ENCODE peak calls at places on chromosomes 11 and 22, in six cellular contexts. One of them, this sample, is unnamed.

GRCh38 chr11:111575748-111576147 is 26.5 kb upstream of the SIK2 start:
- DNase-seq in HepG2: no peak
- DNase-seq in H1: no peak
- DNase-seq in HL-60: no peak
- DNase-seq in SK-N-SH: no peak
- DNase-seq in K562: no peak
- DNase-seq in this sample: no peak

GRCh38 chr22:46004105-46004866 is 27.3 kb upstream of the WNT7B start:
- DNase-seq in HepG2: no peak
- DNase-seq in HL-60: no peak
- DNase-seq in SK-N-SH: no peak
- DNase-seq in H1: no peak
- DNase-seq in K562: no peak
- DNase-seq in this sample: no peak

GRCh38 chr22:40334899-40335298 is 11.4 kb upstream of the ADSL start:
- DNase-seq in HL-60: no peak
- DNase-seq in SK-N-SH: peak; percentile 20
- DNase-seq in H1: no peak
- DNase-seq in HepG2: no peak
- DNase-seq in K562: no peak
- DNase-seq in this sample: no peak

GRCh38 chr22:38841211-38841610 is 2.6 kb downstream of the NPTXR start:
- DNase-seq in SK-N-SH: no peak
- DNase-seq in K562: no peak
- DNase-seq in HL-60: no peak
- DNase-seq in HepG2: no peak
- DNase-seq in H1: no peak
- DNase-seq in this sample: no peak

GRCh38 chr11:19929147-19929546 is 216.5 kb downstream of the NAV2 start:
- DNase-seq in K562: no peak
- DNase-seq in SK-N-SH: no peak
- DNase-seq in H1: no peak
- DNase-seq in HepG2: no peak
- DNase-seq in HL-60: no peak
- DNase-seq in this sample: no peak

GRCh38 chr11:127066426-127067090 is 66.0 kb upstream of the KIRREL3 start:
- DNase-seq in HepG2: no peak
- DNase-seq in K562: no peak
- DNase-seq in SK-N-SH: no peak
- DNase-seq in H1: no peak
- DNase-seq in HL-60: no peak
- DNase-seq in this sample: no peak

GRCh38 chr22:40714514-40714966 is 35.3 kb downstream of the MCHR1 start:
- DNase-seq in HL-60: no peak
- DNase-seq in SK-N-SH: no peak
- DNase-seq in HepG2: peak; percentile 51
- DNase-seq in K562: no peak
- DNase-seq in H1: no peak
- DNase-seq in this sample: no peak

GRCh38 chr11:128764617-128765095 is 70.8 kb downstream of the FLI1 start:
- DNase-seq in SK-N-SH: no peak
- DNase-seq in H1: no peak
- DNase-seq in HL-60: no peak
- DNase-seq in K562: no peak
- DNase-seq in HepG2: no peak
- DNase-seq in this sample: no peak

GRCh38 chr11:116984589-116984988 is 113.6 kb downstream of the SIK3 start:
- DNase-seq in K562: no peak
- DNase-seq in HepG2: no peak
- DNase-seq in HL-60: peak; percentile 77
- DNase-seq in H1: no peak
- DNase-seq in SK-N-SH: no peak
- DNase-seq in this sample: no peak

GRCh38 chr22:37230673-37231405 is 13.2 kb downstream of the RAC2 start:
- DNase-seq in K562: no peak
- DNase-seq in HepG2: no peak
- DNase-seq in H1: no peak
- DNase-seq in SK-N-SH: no peak
- DNase-seq in HL-60: no peak
- DNase-seq in this sample: peak; percentile 61

GRCh38 chr11:15901046-15901445 is 455.3 kb downstream of the SOX6 start:
- DNase-seq in K562: no peak
- DNase-seq in SK-N-SH: no peak
- DNase-seq in HL-60: no peak
- DNase-seq in H1: no peak
- DNase-seq in HepG2: peak; percentile 16
- DNase-seq in this sample: no peak

GRCh38 chr22:41524283-41524682 is 20.0 kb downstream of the POLR3H start:
- DNase-seq in K562: no peak
- DNase-seq in H1: no peak
- DNase-seq in HepG2: no peak
- DNase-seq in SK-N-SH: no peak
- DNase-seq in HL-60: no peak
- DNase-seq in this sample: no peak

GRCh38 chr11:116239247-116239646 is 533.5 kb downstream of the BUD13 start:
- DNase-seq in SK-N-SH: no peak
- DNase-seq in H1: no peak
- DNase-seq in HepG2: no peak
- DNase-seq in K562: no peak
- DNase-seq in HL-60: no peak
- DNase-seq in this sample: no peak

GRCh38 chr11:11843233-11843632 is 1.5 kb downstream of the USP47 start:
- DNase-seq in K562: no peak
- DNase-seq in H1: no peak
- DNase-seq in SK-N-SH: no peak
- DNase-seq in HepG2: peak; percentile 58
- DNase-seq in HL-60: no peak
- DNase-seq in this sample: no peak
- TF ChIP-seq GABPA in K562: peak; percentile 2
- TF ChIP-seq GABPA in H1: no peak
- TF ChIP-seq GABPA in SK-N-SH: no peak
- TF ChIP-seq GABPA in HepG2: no peak
- TF ChIP-seq GABPA in HL-60: no peak
- TF ChIP-seq GABPA in this sample: no peak

GRCh38 chr11:79402912-79403311 is 37.9 kb downstream of the TENM4 start:
- DNase-seq in SK-N-SH: no peak
- DNase-seq in HL-60: no peak
- DNase-seq in HepG2: no peak
- DNase-seq in H1: no peak
- DNase-seq in K562: no peak
- DNase-seq in this sample: no peak

GRCh38 chr11:79400206-79400605 is 40.6 kb downstream of the TENM4 start:
- DNase-seq in HepG2: no peak
- DNase-seq in H1: no peak
- DNase-seq in HL-60: no peak
- DNase-seq in K562: no peak
- DNase-seq in SK-N-SH: no peak
- DNase-seq in this sample: no peak

GRCh38 chr11:79404325-79404724 is 36.5 kb downstream of the TENM4 start:
- DNase-seq in HepG2: no peak
- DNase-seq in K562: no peak
- DNase-seq in SK-N-SH: no peak
- DNase-seq in HL-60: peak; percentile 25
- DNase-seq in H1: no peak
- DNase-seq in this sample: no peak

GRCh38 chr11:79403839-79404238 is 37.0 kb downstream of the TENM4 start:
- DNase-seq in HepG2: no peak
- DNase-seq in HL-60: no peak
- DNase-seq in SK-N-SH: no peak
- DNase-seq in K562: no peak
- DNase-seq in H1: no peak
- DNase-seq in this sample: no peak

GRCh38 chr11:79400717-79401330 is 40.0 kb downstream of the TENM4 start:
- DNase-seq in H1: no peak
- DNase-seq in HL-60: no peak
- DNase-seq in SK-N-SH: peak; percentile 57
- DNase-seq in HepG2: peak; percentile 12
- DNase-seq in K562: peak; percentile 12
- DNase-seq in this sample: no peak
- TF ChIP-seq GABPA in H1: no peak
- TF ChIP-seq GABPA in HL-60: no peak
- TF ChIP-seq GABPA in SK-N-SH: no peak
- TF ChIP-seq GABPA in HepG2: no peak
- TF ChIP-seq GABPA in K562: no peak
- TF ChIP-seq GABPA in this sample: no peak

GRCh38 chr22:30506507-30506968 is 1.0 kb upstream of the SEC14L4 start:
- DNase-seq in HL-60: no peak
- DNase-seq in H1: no peak
- DNase-seq in HepG2: no peak
- DNase-seq in SK-N-SH: peak; percentile 52
- DNase-seq in K562: peak; percentile 73
- DNase-seq in this sample: no peak
- TF ChIP-seq GABPA in HL-60: no peak
- TF ChIP-seq GABPA in H1: no peak
- TF ChIP-seq GABPA in HepG2: no peak
- TF ChIP-seq GABPA in SK-N-SH: no peak
- TF ChIP-seq GABPA in K562: no peak
- TF ChIP-seq GABPA in this sample: no peak

DNA sequence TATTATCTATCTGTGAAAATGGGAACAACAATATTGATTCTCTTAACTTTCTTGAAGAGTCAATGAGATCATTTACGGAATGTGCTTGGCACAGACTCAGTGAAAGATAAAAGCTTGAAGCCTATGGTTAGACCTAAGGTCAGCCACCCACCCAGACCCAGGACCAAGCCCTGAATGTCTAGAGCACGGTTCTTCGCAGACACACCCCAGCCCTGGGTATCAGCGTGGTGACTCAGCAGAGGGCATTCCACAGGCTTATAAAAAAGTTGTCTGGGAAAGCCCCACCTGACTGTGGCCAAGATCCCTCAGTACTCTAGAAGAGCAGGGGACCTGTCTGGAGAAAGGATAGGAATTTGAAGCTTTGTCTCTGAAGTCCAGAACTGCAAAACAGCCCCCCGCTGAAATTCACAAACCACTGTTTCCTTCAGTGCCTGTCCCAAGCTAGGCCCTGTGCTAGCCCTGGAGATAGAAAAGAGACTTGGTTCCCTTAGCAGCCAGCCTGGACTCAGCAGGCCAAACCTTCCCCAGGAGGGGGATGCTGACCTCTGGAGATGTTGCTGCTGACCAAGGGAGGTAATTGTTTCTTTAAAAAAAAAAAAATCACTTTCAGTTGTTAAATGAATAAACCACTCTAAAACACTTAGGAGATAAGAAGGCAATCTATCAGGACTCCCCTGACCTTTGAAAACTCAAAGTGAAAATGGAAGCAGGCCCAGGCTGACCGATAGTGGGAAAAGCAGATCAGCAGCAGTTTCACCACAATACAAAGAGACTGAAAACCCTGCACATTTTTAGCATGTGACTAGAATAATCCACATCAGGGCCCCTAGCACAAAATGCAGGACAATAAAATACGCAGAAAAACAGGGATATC is 114.0 kb downstream of the ABTB2 start:
- DNase-seq in HepG2: no peak
- DNase-seq in K562: peak; percentile 47
- DNase-seq in H1: no peak
- DNase-seq in HL-60: no peak
- DNase-seq in SK-N-SH: no peak
- DNase-seq in this sample: peak; percentile 86
- TF ChIP-seq GABPA in HepG2: no peak
- TF ChIP-seq GABPA in K562: no peak
- TF ChIP-seq GABPA in H1: no peak
- TF ChIP-seq GABPA in HL-60: no peak
- TF ChIP-seq GABPA in SK-N-SH: no peak
- TF ChIP-seq GABPA in this sample: peak; percentile 73

GRCh38 chr11:47216141-47216798 is 1.5 kb downstream of the DDB2 start:
- DNase-seq in SK-N-SH: peak; percentile 72
- DNase-seq in H1: no peak
- DNase-seq in HepG2: peak; percentile 74
- DNase-seq in HL-60: no peak
- DNase-seq in K562: peak; percentile 25
- DNase-seq in this sample: peak; percentile 30

GRCh38 chr11:47225552-47226137 is 10.9 kb downstream of the DDB2 start:
- DNase-seq in H1: no peak
- DNase-seq in HL-60: no peak
- DNase-seq in HepG2: no peak
- DNase-seq in K562: no peak
- DNase-seq in SK-N-SH: no peak
- DNase-seq in this sample: peak; percentile 48

GRCh38 chr11:47215366-47215925 is 672 bp downstream of the DDB2 start:
- DNase-seq in K562: peak; percentile 4
- DNase-seq in SK-N-SH: no peak
- DNase-seq in HepG2: peak; percentile 48
- DNase-seq in H1: no peak
- DNase-seq in HL-60: no peak
- DNase-seq in this sample: peak; percentile 32

DNA sequence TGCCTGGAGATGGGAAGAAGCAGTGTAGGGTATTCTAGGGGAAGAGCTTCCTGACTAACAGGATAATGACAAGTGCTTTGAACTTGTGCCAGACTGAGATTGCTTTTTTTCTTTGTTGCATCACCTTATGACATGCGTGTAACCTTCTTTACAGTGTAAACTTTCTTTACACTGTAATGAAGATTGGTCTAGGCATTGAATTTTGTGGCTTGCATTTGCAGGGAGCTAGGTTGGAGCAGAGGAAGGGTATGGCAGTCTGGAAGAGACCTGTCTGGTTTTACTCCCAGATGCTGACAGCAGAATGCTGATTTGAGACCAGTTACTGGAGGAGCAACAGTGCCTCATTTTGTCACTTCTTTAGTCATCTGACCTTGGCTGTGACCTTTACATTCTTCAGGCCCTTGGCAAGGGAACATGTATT is 5.6 kb downstream of the DDB2 start:
- DNase-seq in K562: peak; percentile 2
- DNase-seq in H1: no peak
- DNase-seq in SK-N-SH: no peak
- DNase-seq in HepG2: peak; percentile 25
- DNase-seq in HL-60: no peak
- DNase-seq in this sample: no peak
- TF ChIP-seq GABPA in K562: no peak
- TF ChIP-seq GABPA in H1: no peak
- TF ChIP-seq GABPA in SK-N-SH: no peak
- TF ChIP-seq GABPA in HepG2: no peak
- TF ChIP-seq GABPA in HL-60: no peak
- TF ChIP-seq GABPA in this sample: no peak

GRCh38 chr11:41245184-41245583 is 214.3 kb downstream of the LRRC4C start:
- DNase-seq in HepG2: no peak
- DNase-seq in H1: no peak
- DNase-seq in HL-60: no peak
- DNase-seq in K562: no peak
- DNase-seq in SK-N-SH: no peak
- DNase-seq in this sample: no peak
- TF ChIP-seq GABPA in HepG2: no peak
- TF ChIP-seq GABPA in H1: no peak
- TF ChIP-seq GABPA in HL-60: no peak
- TF ChIP-seq GABPA in K562: no peak
- TF ChIP-seq GABPA in SK-N-SH: no peak
- TF ChIP-seq GABPA in this sample: no peak